ENCODE peak calls at places on chromosome 13, in eight cellular contexts. D is fibroblast of lung, F is PC-3, A is HFFc6, M is BJ, H is cardiac fibroblast, O is Caco-2, B is RWPE1. J is an unnamed sample.

GRCh38 chr13:66567899-66568612 is 662.1 kb downstream of the PCDH9 start:
- DNase-seq in D (no peak), F (no peak), A (no peak), M (no peak), H (no peak), O (no peak), B (no peak), J (no peak)

GRCh38 chr13:51858433-51859247 is 3.1 kb upstream of the CCDC70 start:
- DNase-seq in D (no peak), F (peak), A (no peak), M (no peak), H (no peak), O (peak), B (peak), J (no peak)

GRCh38 chr13:39982745-39983144 is 327.3 kb downstream of the COG6 start:
- DNase-seq in D (no peak), F (no peak), A (no peak), M (no peak), H (no peak), O (no peak), B (no peak), J (no peak)

GRCh38 chr13:51638497-51638871 is 54.2 kb downstream of the WDFY2 start:
- DNase-seq in D (no peak), F (peak), A (peak), M (no peak), H (peak), O (no peak), B (peak), J (no peak)

GRCh38 chr13:31427151-31427867 is 227.5 kb downstream of the B3GLCT start:
- DNase-seq in D (no peak), F (no peak), A (no peak), M (no peak), H (no peak), O (no peak), B (no peak), J (no peak)

GRCh38 chr13:42276683-42277082 is 4.7 kb downstream of the AKAP11 start:
- DNase-seq in D (peak), F (no peak), A (no peak), M (no peak), H (no peak), O (no peak), B (no peak), J (no peak)

GRCh38 chr13:113989585-113990300 is 15.9 kb upstream of the C13orf46 start:
- DNase-seq in D (no peak), F (no peak), A (no peak), M (no peak), H (no peak), O (no peak), B (no peak), J (no peak)

GRCh38 chr13:109485136-109485794 is 301.1 kb downstream of the IRS2 start:
- DNase-seq in D (no peak), F (no peak), A (no peak), M (no peak), H (no peak), O (no peak), B (no peak), J (no peak)

GRCh38 chr13:113820813-113821651 is 42.8 kb downstream of the GAS6 start:
- DNase-seq in D (peak), F (peak), A (peak), M (peak), H (peak), O (no peak), B (peak), J (no peak)

GRCh38 chr13:112213467-112214245 is 146.7 kb downstream of the SOX1 start:
- DNase-seq in D (no peak), F (peak), A (no peak), M (no peak), H (no peak), O (no peak), B (no peak), J (peak)

GRCh38 chr13:88601949-88602348 is 930.8 kb downstream of the SLITRK5 start:
- DNase-seq in D (peak), F (peak), A (no peak), M (no peak), H (no peak), O (no peak), B (no peak), J (no peak)

GRCh38 chr13:30108913-30109237 is 198.5 kb downstream of the KATNAL1 start:
- DNase-seq in D (no peak), F (peak), A (no peak), M (no peak), H (no peak), O (peak), B (peak), J (peak)

GRCh38 chr13:108276060-108276459 is 6.5 kb downstream of the TNFSF13B start:
- DNase-seq in D (peak), F (no peak), A (no peak), M (no peak), H (peak), O (no peak), B (no peak), J (no peak)

GRCh38 chr13:66992183-66992582 is 238.0 kb downstream of the PCDH9 start:
- DNase-seq in D (peak), F (no peak), A (no peak), M (no peak), H (peak), O (no peak), B (no peak), J (peak)

GRCh38 chr13:96925466-96925865 is 68.8 kb downstream of the OXGR1 start:
- DNase-seq in D (no peak), F (no peak), A (no peak), M (no peak), H (no peak), O (peak), B (no peak), J (no peak)

GRCh38 chr13:40563350-40564125 is 102.9 kb downstream of the FOXO1 start:
- DNase-seq in D (peak), F (no peak), A (no peak), M (no peak), H (peak), O (peak), B (no peak), J (no peak)

GRCh38 chr13:62483774-62484173 is 1068.1 kb upstream of the PCDH20 start:
- DNase-seq in D (no peak), F (no peak), A (no peak), M (no peak), H (no peak), O (no peak), B (no peak), J (no peak)

GRCh38 chr13:113664751-113665581 is 2.1 kb upstream of the GRK1 start:
- DNase-seq in D (no peak), F (no peak), A (no peak), M (no peak), H (no peak), O (no peak), B (no peak), J (no peak)

GRCh38 chr13:102227696-102228095 is 174.2 kb downstream of the FGF14 start:
- DNase-seq in D (peak), F (no peak), A (no peak), M (no peak), H (no peak), O (no peak), B (no peak), J (no peak)

GRCh38 chr13:42001580-42001979 is 40.7 kb upstream of the VWA8 start:
- DNase-seq in D (peak), F (peak), A (peak), M (peak), H (peak), O (peak), B (peak), J (peak)

GRCh38 chr13:70580825-70581224 is 472.6 kb upstream of the KLHL1 start:
- DNase-seq in D (no peak), F (no peak), A (no peak), M (no peak), H (no peak), O (no peak), B (no peak), J (no peak)

GRCh38 chr13:100983111-100983510 is 308.5 kb upstream of the TMTC4 start:
- DNase-seq in D (no peak), F (no peak), A (no peak), M (no peak), H (no peak), O (no peak), B (no peak), J (no peak)

GRCh38 chr13:63481334-63481733 is 2065.7 kb upstream of the PCDH20 start:
- DNase-seq in D (peak), F (no peak), A (no peak), M (no peak), H (peak), O (no peak), B (no peak), J (no peak)

GRCh38 chr13:94620286-94620896 is 18.7 kb downstream of the GPR180 start:
- DNase-seq in D (peak), F (peak), A (peak), M (no peak), H (peak), O (peak), B (peak), J (no peak)

GRCh38 chr13:106349080-106349841 is 186.2 kb downstream of the EFNB2 start:
- DNase-seq in D (no peak), F (peak), A (no peak), M (no peak), H (no peak), O (peak), B (peak), J (peak)

GRCh38 chr13:43154839-43155238 is 131.5 kb downstream of the DNAJC15 start:
- DNase-seq in D (no peak), F (no peak), A (no peak), M (no peak), H (no peak), O (no peak), B (no peak), J (no peak)

GRCh38 chr13:112618501-112618900 is 30.5 kb upstream of the TUBGCP3 start:
- DNase-seq in D (no peak), F (no peak), A (no peak), M (no peak), H (no peak), O (no peak), B (no peak), J (no peak)

GRCh38 chr13:44574466-44574855 is 1.7 kb downstream of the TSC22D1 start:
- DNase-seq in D (no peak), F (peak), A (no peak), M (no peak), H (peak), O (no peak), B (no peak), J (no peak)

DNA sequence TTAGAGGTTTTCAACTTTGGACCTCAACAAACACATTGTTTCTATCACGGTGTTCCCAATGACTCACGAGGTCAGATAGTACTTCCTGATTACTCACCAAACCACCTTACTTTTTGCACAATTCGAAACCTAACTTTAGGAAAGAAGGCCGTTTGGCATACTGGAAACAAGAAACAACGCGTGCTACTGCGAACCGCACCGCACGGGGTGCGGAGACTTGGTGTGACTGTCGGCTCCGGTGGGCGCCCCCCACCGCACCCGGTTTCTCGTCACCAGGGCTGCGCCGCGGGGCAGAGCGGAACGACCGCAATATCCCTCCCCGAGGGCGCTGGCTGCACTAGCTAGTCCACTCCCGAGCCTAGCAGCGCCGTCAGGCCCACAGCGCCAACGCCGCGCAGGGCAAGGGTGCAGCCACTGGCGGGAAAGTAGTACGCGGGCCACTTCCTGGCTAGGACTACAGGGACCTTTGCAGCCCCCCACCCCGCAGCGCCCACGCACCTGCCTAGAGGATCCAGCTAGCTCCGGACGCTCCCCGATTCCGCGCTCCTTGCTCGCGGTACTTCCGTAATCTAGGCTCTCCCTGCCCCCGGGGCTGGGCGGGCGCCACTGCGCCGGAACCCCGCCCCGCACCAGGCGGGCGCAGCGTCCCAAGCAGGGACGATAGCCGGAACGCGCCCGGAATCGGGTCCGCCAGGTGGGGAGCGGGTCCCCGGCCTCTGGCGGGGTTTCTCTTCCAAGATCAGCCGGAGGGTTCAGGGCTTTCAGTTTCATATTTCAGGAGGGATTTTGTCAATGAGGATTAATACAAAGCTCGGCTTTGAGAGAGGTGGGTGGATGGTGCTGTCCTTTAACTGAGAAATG is at the start of gene PARP4:
- DNase-seq in D (peak), F (peak), A (peak), M (peak), H (peak), O (peak), B (peak), J (peak)
- TF ChIP-seq CTCF in D (no peak), F (no peak), A (peak), M (no peak), H (no peak), O (no peak), B (no peak), J (no peak)

DNA sequence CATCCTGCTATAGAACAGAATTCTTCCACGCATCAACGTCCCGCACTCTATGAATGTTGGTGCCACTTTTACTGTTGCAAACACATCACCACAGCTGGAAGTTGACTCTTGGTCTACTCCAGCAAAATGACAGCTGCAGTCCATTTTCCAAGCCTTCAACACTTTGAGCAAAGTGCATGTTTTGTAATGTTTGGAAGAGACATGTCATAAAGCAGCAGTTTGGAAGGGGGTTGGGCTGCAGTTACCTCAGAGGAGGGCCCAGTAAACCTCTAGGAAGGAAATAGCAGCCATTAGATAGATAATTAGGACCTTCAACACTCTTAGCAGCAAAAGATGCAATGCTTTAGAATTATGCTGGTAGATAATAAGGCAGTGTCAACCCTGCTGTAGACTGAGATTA is 323.6 kb downstream of the TDRD3 start:
- DNase-seq in D (no peak), F (no peak), A (no peak), M (no peak), H (no peak), O (no peak), B (no peak), J (no peak)
- TF ChIP-seq CTCF in D (no peak), F (no peak), A (no peak), M (no peak), H (no peak), O (no peak), B (no peak), J (no peak)

GRCh38 chr13:81745391-81745790 is 1404.5 kb upstream of the SPRY2 start:
- DNase-seq in D (no peak), F (no peak), A (no peak), M (no peak), H (no peak), O (no peak), B (no peak), J (no peak)
- TF ChIP-seq CTCF in D (no peak), F (no peak), A (no peak), M (no peak), H (no peak), O (no peak), B (no peak), J (no peak)

DNA sequence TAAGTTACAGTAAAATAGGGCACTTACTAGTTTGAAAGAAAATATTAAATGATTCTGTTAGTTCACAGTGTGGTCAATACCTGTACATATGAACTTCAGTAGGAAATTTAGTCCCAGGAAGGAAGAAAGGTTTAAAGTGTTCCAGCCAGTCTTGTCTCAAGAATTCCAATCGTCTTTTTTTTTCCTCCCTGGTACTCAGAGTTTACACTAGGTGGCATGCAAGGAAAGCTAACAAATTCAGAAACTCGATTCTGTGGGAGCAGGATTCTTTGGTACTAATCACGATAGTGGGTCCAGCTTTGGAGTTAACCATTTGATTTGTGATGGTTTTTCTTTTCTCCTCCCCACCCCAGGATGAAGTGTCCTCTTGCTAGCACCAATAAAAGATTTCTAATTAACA is 43.6 kb downstream of the POLR1D start:
- DNase-seq in D (peak), F (peak), A (no peak), M (no peak), H (peak), O (peak), B (peak), J (no peak)
- TF ChIP-seq CTCF in D (peak), F (peak), A (peak), M (peak), H (no peak), O (no peak), B (no peak), J (no peak)

GRCh38 chr13:78764665-78765064 is 105.7 kb upstream of the OBI1 start:
- DNase-seq in D (no peak), F (no peak), A (no peak), M (no peak), H (no peak), O (no peak), B (no peak), J (no peak)

GRCh38 chr13:78758549-78758948 is 99.6 kb upstream of the OBI1 start:
- DNase-seq in D (no peak), F (no peak), A (no peak), M (no peak), H (no peak), O (no peak), B (no peak), J (no peak)

GRCh38 chr13:78762825-78763224 is 103.9 kb upstream of the OBI1 start:
- DNase-seq in D (no peak), F (no peak), A (no peak), M (no peak), H (no peak), O (no peak), B (no peak), J (no peak)

DNA sequence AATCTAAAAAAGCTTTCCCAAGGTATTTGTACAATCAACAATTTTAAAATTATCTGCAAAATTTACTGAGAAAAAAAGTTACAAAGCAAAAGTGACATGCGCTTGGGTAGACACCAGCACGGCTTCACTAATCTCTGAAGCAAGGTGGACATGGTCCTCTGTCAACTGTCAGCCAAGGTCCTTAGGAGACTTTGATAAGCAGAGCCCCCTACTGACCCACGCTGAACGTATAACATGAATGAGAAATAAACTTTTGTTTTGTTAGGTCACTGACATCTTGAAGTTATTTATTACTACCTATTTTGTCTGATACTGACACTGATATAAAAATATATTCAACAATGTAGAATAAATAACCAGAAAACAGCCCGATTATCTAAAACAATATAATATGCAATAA is 100.7 kb upstream of the OBI1 start:
- DNase-seq in D (no peak), F (no peak), A (no peak), M (no peak), H (no peak), O (no peak), B (no peak), J (no peak)
- TF ChIP-seq CTCF in D (no peak), F (peak), A (no peak), M (no peak), H (no peak), O (no peak), B (no peak), J (no peak)

J was measured in Calu3.